ENCODE peak calls at places on chromosomes 4 and X, in six cellular contexts. One of them, this sample, is unnamed. For H3K4me1, the result is how much of the 10 kb centered on the place peaks cover.

GRCh38 chr4:109472343-109472761 is 38.7 kb downstream of the SEC24B start:
- DNase-seq in IMR-90: peak
- DNase-seq in adipocyte: peak
- DNase-seq in kidney: no peak
- DNase-seq in fibroblast of lung: peak
- DNase-seq in neuronal stem cell: no peak
- DNase-seq in this sample: peak

GRCh38 chrX:13330446-13330845 is 10.6 kb upstream of the ATXN3L start:
- DNase-seq in IMR-90: no peak
- DNase-seq in adipocyte: no peak
- DNase-seq in kidney: no peak
- DNase-seq in fibroblast of lung: no peak
- DNase-seq in neuronal stem cell: no peak
- DNase-seq in this sample: no peak

GRCh38 chr4:12633058-12633651 is 851.0 kb downstream of the RAB28 start:
- DNase-seq in IMR-90: peak
- DNase-seq in adipocyte: peak
- DNase-seq in kidney: peak
- DNase-seq in fibroblast of lung: peak
- DNase-seq in neuronal stem cell: peak
- DNase-seq in this sample: peak

GRCh38 chrX:4706961-4707360 is 993.5 kb upstream of the PRKX start:
- DNase-seq in IMR-90: no peak
- DNase-seq in adipocyte: no peak
- DNase-seq in kidney: no peak
- DNase-seq in fibroblast of lung: no peak
- DNase-seq in neuronal stem cell: no peak
- DNase-seq in this sample: no peak

GRCh38 chrX:5730561-5730960 is 498.1 kb downstream of the NLGN4X start:
- DNase-seq in IMR-90: no peak
- DNase-seq in adipocyte: no peak
- DNase-seq in kidney: no peak
- DNase-seq in fibroblast of lung: no peak
- DNase-seq in neuronal stem cell: no peak
- DNase-seq in this sample: peak

GRCh38 chr4:164648151-164648848 is 105.6 kb upstream of the SMIM31 start:
- DNase-seq in IMR-90: no peak
- DNase-seq in adipocyte: no peak
- DNase-seq in kidney: no peak
- DNase-seq in fibroblast of lung: peak
- DNase-seq in neuronal stem cell: no peak
- DNase-seq in this sample: peak

GRCh38 chr4:95638920-95639501 is 90.2 kb upstream of the UNC5C start:
- DNase-seq in IMR-90: no peak
- DNase-seq in adipocyte: peak
- DNase-seq in kidney: no peak
- DNase-seq in fibroblast of lung: peak
- DNase-seq in neuronal stem cell: no peak
- DNase-seq in this sample: no peak

GRCh38 chr4:148850257-148850995 is 408.2 kb upstream of the NR3C2 start:
- DNase-seq in IMR-90: no peak
- DNase-seq in adipocyte: no peak
- DNase-seq in kidney: no peak
- DNase-seq in fibroblast of lung: no peak
- DNase-seq in neuronal stem cell: no peak
- DNase-seq in this sample: no peak

GRCh38 chr4:169861592-169861991 is 103.8 kb upstream of the HPF1 start:
- DNase-seq in IMR-90: no peak
- DNase-seq in adipocyte: no peak
- DNase-seq in kidney: no peak
- DNase-seq in fibroblast of lung: no peak
- DNase-seq in neuronal stem cell: no peak
- DNase-seq in this sample: no peak

GRCh38 chrX:45505214-45505613 is 304.5 kb upstream of the DIPK2B start:
- DNase-seq in IMR-90: peak
- DNase-seq in adipocyte: peak
- DNase-seq in kidney: no peak
- DNase-seq in fibroblast of lung: peak
- DNase-seq in neuronal stem cell: no peak
- DNase-seq in this sample: peak

GRCh38 chr4:2258091-2259035 is 3.5 kb downstream of the MXD4 start:
- DNase-seq in IMR-90: no peak
- DNase-seq in adipocyte: no peak
- DNase-seq in kidney: peak
- DNase-seq in fibroblast of lung: no peak
- DNase-seq in neuronal stem cell: no peak
- DNase-seq in this sample: no peak

GRCh38 chrX:108285918-108286317 is 152.3 kb downstream of the COL4A6 start:
- DNase-seq in IMR-90: peak
- DNase-seq in adipocyte: no peak
- DNase-seq in kidney: no peak
- DNase-seq in fibroblast of lung: peak
- DNase-seq in neuronal stem cell: no peak
- DNase-seq in this sample: no peak

GRCh38 chr4:106287353-106287969 is 28.5 kb downstream of the TBCK start:
- DNase-seq in IMR-90: peak
- DNase-seq in adipocyte: peak
- DNase-seq in kidney: no peak
- DNase-seq in fibroblast of lung: peak
- DNase-seq in neuronal stem cell: no peak
- DNase-seq in this sample: peak

GRCh38 chr4:169047967-169048366 is 37.9 kb upstream of the CBR4 start:
- DNase-seq in IMR-90: no peak
- DNase-seq in adipocyte: no peak
- DNase-seq in kidney: no peak
- DNase-seq in fibroblast of lung: no peak
- DNase-seq in neuronal stem cell: no peak
- DNase-seq in this sample: no peak

GRCh38 chr4:71186566-71187398 is 152.0 kb upstream of the SLC4A4 start:
- DNase-seq in IMR-90: peak
- DNase-seq in adipocyte: peak
- DNase-seq in kidney: peak
- DNase-seq in fibroblast of lung: peak
- DNase-seq in neuronal stem cell: peak
- DNase-seq in this sample: peak

GRCh38 chr4:73729534-73730165 is 10.7 kb upstream of the CXCL8 start:
- DNase-seq in IMR-90: peak
- DNase-seq in adipocyte: peak
- DNase-seq in kidney: peak
- DNase-seq in fibroblast of lung: peak
- DNase-seq in neuronal stem cell: peak
- DNase-seq in this sample: peak

DNA sequence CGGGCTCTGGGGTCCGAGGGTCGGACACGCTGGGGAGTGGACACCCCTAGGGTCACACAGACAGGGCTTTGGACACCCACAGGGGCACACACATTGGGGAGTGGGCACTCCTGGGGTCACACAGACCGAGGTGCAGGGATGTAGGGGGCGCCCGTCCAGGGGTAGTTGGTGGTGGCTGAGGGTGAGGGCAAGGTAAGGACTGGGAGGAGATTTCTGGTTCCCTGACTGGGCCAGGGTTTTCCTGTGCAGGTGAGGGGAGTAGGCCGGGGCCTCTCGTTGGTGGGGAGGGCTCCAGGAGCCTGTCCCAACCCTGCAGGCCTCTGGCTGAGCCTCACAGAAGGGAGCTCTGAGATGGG is 21.9 kb upstream of the WDR45 start:
- DNase-seq in IMR-90: no peak
- DNase-seq in adipocyte: no peak
- DNase-seq in kidney: no peak
- DNase-seq in fibroblast of lung: no peak
- DNase-seq in neuronal stem cell: no peak
- DNase-seq in this sample: no peak
- H3K9ac ChIP-seq in IMR-90: peak
- H3K9ac ChIP-seq in adipocyte: peak
- H3K9ac ChIP-seq in kidney: no peak
- H3K9ac ChIP-seq in fibroblast of lung: no peak
- H3K9ac ChIP-seq in neuronal stem cell: peak
- H3K9ac ChIP-seq in this sample: peak

DNA sequence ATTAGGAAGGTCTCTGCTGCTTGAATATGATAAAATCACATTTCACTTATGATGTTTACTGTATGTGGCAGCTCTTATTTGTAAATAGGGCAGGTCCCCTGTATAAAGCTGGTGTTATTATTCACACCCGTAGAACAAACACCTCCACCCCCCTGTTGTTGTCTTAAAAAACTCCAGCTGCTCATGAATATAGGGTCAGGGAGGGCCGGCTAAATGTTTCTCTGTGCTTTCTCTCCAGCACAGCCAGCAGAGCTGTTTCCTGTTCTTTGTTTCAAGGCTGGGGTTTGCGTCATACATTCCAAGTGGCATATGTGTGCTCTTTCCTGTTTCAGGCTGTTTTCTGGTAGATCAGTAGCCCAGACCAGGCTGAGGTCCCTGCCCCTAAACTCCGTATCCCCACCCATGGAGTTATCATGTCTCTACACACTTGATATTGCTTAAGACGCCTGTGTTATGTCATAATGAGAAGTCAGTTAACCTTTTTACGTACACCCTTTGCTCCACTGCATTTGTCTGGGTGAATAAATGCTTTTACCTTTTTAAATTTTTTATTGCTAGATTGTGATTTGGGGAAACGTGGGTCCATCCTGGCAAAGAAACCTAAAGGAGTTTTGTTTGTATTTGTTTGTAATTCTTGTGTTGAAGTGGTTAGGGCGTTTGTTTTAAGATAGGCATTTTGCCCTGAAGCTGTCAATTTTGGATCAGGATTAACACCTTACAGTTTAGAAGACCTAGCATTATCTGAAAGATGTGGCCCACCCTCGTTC is 3.2 kb downstream of the KLF3 start:
- DNase-seq in IMR-90: peak
- DNase-seq in adipocyte: peak
- DNase-seq in kidney: peak
- DNase-seq in fibroblast of lung: peak
- DNase-seq in neuronal stem cell: peak
- DNase-seq in this sample: peak
- H3K4me1 ChIP-seq in IMR-90: under half
- H3K4me1 ChIP-seq in adipocyte: half or more
- H3K4me1 ChIP-seq in kidney: under half
- H3K4me1 ChIP-seq in fibroblast of lung: under half
- H3K4me1 ChIP-seq in neuronal stem cell: under half
- H3K4me1 ChIP-seq in this sample: half or more

DNA sequence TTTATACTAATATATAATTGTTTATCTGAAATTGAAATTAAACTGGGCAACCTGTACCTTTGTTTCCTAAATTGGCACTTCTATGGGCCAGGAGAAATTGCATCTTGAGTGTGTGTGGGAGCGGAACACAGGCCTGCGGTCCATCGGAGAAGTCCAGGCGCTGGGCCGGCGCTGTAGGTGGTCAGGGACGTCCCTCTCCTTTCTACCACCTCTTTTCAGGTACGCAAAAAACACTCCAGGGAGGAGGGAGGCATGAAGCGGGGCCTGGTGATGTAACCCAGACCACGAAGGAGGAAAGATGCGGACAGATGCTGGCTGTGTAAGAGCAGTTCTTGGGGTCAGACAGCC is 691 bp downstream of the MGAT4D start:
- DNase-seq in IMR-90: no peak
- DNase-seq in adipocyte: no peak
- DNase-seq in kidney: no peak
- DNase-seq in fibroblast of lung: no peak
- DNase-seq in neuronal stem cell: no peak
- DNase-seq in this sample: no peak
- H3K4me3 ChIP-seq in IMR-90: no peak
- H3K4me3 ChIP-seq in adipocyte: peak
- H3K4me3 ChIP-seq in kidney: no peak
- H3K4me3 ChIP-seq in fibroblast of lung: no peak
- H3K4me3 ChIP-seq in neuronal stem cell: no peak
- H3K4me3 ChIP-seq in this sample: peak

GRCh38 chrX:120575379-120576114 is 14.8 kb upstream of the CUL4B start:
- DNase-seq in IMR-90: no peak
- DNase-seq in adipocyte: no peak
- DNase-seq in kidney: no peak
- DNase-seq in fibroblast of lung: no peak
- DNase-seq in neuronal stem cell: no peak
- DNase-seq in this sample: no peak
- H3K9ac ChIP-seq in IMR-90: no peak
- H3K9ac ChIP-seq in adipocyte: no peak
- H3K9ac ChIP-seq in kidney: no peak
- H3K9ac ChIP-seq in fibroblast of lung: no peak
- H3K9ac ChIP-seq in neuronal stem cell: no peak
- H3K9ac ChIP-seq in this sample: no peak

GRCh38 chrX:106467422-106467821 is 144.4 kb upstream of the RADX start:
- DNase-seq in IMR-90: no peak
- DNase-seq in adipocyte: no peak
- DNase-seq in kidney: peak
- DNase-seq in fibroblast of lung: no peak
- DNase-seq in neuronal stem cell: no peak
- DNase-seq in this sample: no peak

GRCh38 chrX:106468433-106468832 is 143.3 kb upstream of the RADX start:
- DNase-seq in IMR-90: no peak
- DNase-seq in adipocyte: no peak
- DNase-seq in kidney: no peak
- DNase-seq in fibroblast of lung: no peak
- DNase-seq in neuronal stem cell: no peak
- DNase-seq in this sample: no peak

GRCh38 chrX:106467943-106468342 is 143.8 kb upstream of the RADX start:
- DNase-seq in IMR-90: no peak
- DNase-seq in adipocyte: no peak
- DNase-seq in kidney: no peak
- DNase-seq in fibroblast of lung: no peak
- DNase-seq in neuronal stem cell: no peak
- DNase-seq in this sample: no peak
- H3K4me1 ChIP-seq in IMR-90: under half
- H3K4me1 ChIP-seq in adipocyte: under half
- H3K4me1 ChIP-seq in kidney: under half
- H3K4me1 ChIP-seq in fibroblast of lung: under half
- H3K4me1 ChIP-seq in neuronal stem cell: under half
- H3K4me1 ChIP-seq in this sample: under half